ENCODE peak calls at places on chromosomes 13 and 19, in five cellular contexts. E is HepG2; Z is stimulated activated CD4-positive, alpha-beta T cell treated with anti-CD3 and anti-CD28 coated beads, Interleukin-15, amount 100 ng/mL, for 1 hour; N is AG04450; X is kidney tubule cell. U is an unnamed sample.

GRCh38 chr13:30752201-30752797 is 17.0 kb downstream of the ALOX5AP start:
- DNase-seq in E (no peak), Z (no peak), N (no peak), X (peak; percentile 52), U (no peak)

GRCh38 chr19:41303941-41304340 is 6.0 kb upstream of the CCDC97 start:
- DNase-seq in E (no peak), Z (no peak), N (no peak), X (no peak), U (no peak)

GRCh38 chr13:103799028-103799427 is 732.8 kb upstream of the SLC10A2 start:
- DNase-seq in E (no peak), Z (no peak), N (no peak), X (no peak), U (no peak)

GRCh38 chr19:17846146-17846545 is 1.6 kb downstream of the JAK3 start:
- DNase-seq in E (no peak), Z (no peak), N (no peak), X (no peak), U (no peak)

GRCh38 chr13:56861472-56861871 is 279.2 kb upstream of the PRR20A start:
- DNase-seq in E (peak; percentile 1), Z (no peak), N (no peak), X (no peak), U (no peak)

GRCh38 chr13:105997436-105998232 is 537.8 kb downstream of the EFNB2 start:
- DNase-seq in E (no peak), Z (no peak), N (no peak), X (no peak), U (no peak)

GRCh38 chr13:93956416-93956815 is 523.1 kb downstream of the DCT start:
- DNase-seq in E (no peak), Z (no peak), N (no peak), X (no peak), U (no peak)

GRCh38 chr13:108495686-108496363 is 133.6 kb upstream of the MYO16 start:
- DNase-seq in E (no peak), Z (no peak), N (no peak), X (peak; percentile 19), U (no peak)

GRCh38 chr13:47119568-47120080 is 222.8 kb upstream of the HTR2A start:
- DNase-seq in E (no peak), Z (no peak), N (no peak), X (no peak), U (no peak)

GRCh38 chr19:16338470-16339360 is 14.1 kb downstream of the KLF2 start:
- DNase-seq in E (peak; percentile 28), Z (no peak), N (peak; percentile 69), X (peak; percentile 93), U (no peak)

GRCh38 chr19:39670998-39671397 is 15.3 kb downstream of the LGALS16 start:
- DNase-seq in E (no peak), Z (no peak), N (no peak), X (no peak), U (no peak)

GRCh38 chr13:36344886-36345437 is 1.2 kb downstream of the SPART start:
- DNase-seq in E (no peak), Z (no peak), N (no peak), X (peak; percentile 42), U (peak; percentile 46)

GRCh38 chr13:33676700-33677048 is 141.3 kb upstream of the RFC3 start:
- DNase-seq in E (peak; percentile 88), Z (no peak), N (peak; percentile 1), X (peak; percentile 65), U (peak; percentile 78)

GRCh38 chr19:996051-996838 is 4.0 kb upstream of the GRIN3B start:
- DNase-seq in E (no peak), Z (peak; percentile 60), N (no peak), X (peak; percentile 58), U (no peak)

GRCh38 chr13:33277946-33278345 is 7.6 kb downstream of the STARD13 start:
- DNase-seq in E (no peak), Z (no peak), N (no peak), X (no peak), U (no peak)

GRCh38 chr19:4082172-4082571 is 15.5 kb upstream of the ZBTB7A start:
- DNase-seq in E (no peak), Z (no peak), N (no peak), X (no peak), U (no peak)

GRCh38 chr13:49503951-49504350 is 8.2 kb downstream of the PHF11 start:
- DNase-seq in E (no peak), Z (no peak), N (no peak), X (no peak), U (no peak)

GRCh38 chr19:49213791-49214190 is 56.2 kb downstream of the TRPM4 start:
- DNase-seq in E (no peak), Z (no peak), N (no peak), X (no peak), U (no peak)